ENCODE peak calls at places on chromosomes 11 and 22, in six cellular contexts. C, F, I, B, E and K are unnamed samples.

GRCh38 chr11:35145249-35145648 is 6.3 kb downstream of the CD44 start:
- DNase-seq in I (no peak), E (no peak), C (no peak), F (peak; percentile 73), B (no peak), K (no peak)

GRCh38 chr11:119172513-119172912 is 4.0 kb downstream of the NLRX1 start:
- DNase-seq in E (no peak), C (no peak), I (no peak), F (no peak), B (no peak), K (no peak)

GRCh38 chr11:134634897-134635831 is 223.1 kb upstream of the B3GAT1 start:
- DNase-seq in C (no peak), B (peak; percentile 54), E (peak; percentile 75), F (peak; percentile 28), I (no peak), K (no peak)

GRCh38 chr11:14193644-14194043 is 165.3 kb downstream of the RRAS2 start:
- DNase-seq in I (no peak), E (peak; percentile 7), B (no peak), C (no peak), F (no peak), K (no peak)

GRCh38 chr11:77473001-77473800 is 693 bp downstream of the PAK1 start:
- DNase-seq in I (peak; percentile 25), F (peak; percentile 84), E (peak; percentile 86), B (peak; percentile 67), C (peak; percentile 3), K (peak; percentile 58)

GRCh38 chr22:27501191-27501936 is 300.2 kb downstream of the MN1 start:
- DNase-seq in B (no peak), E (peak; percentile 73), C (no peak), I (no peak), F (no peak), K (no peak)

GRCh38 chr11:33018840-33019239 is 3.2 kb downstream of the DEPDC7 start:
- DNase-seq in C (no peak), I (no peak), B (no peak), F (no peak), E (no peak), K (no peak)

GRCh38 chr11:102446606-102447005 is 6.0 kb downstream of the TMEM123 start:
- DNase-seq in E (no peak), C (no peak), B (no peak), I (no peak), F (no peak), K (no peak)

GRCh38 chr22:39519681-39520053 is 695 bp upstream of the ATF4 start:
- DNase-seq in F (peak; percentile 88), E (peak; percentile 88), I (no peak), B (peak; percentile 72), C (no peak), K (no peak)

GRCh38 chr22:19082101-19082500 is 40.1 kb downstream of the DGCR2 start:
- DNase-seq in E (no peak), F (no peak), I (no peak), B (no peak), C (no peak), K (no peak)

GRCh38 chr22:47168900-47169800 is 406.7 kb downstream of the TBC1D22A start:
- DNase-seq in B (peak; percentile 41), E (peak; percentile 92), I (no peak), F (peak; percentile 67), C (no peak), K (no peak)

GRCh38 chr11:63917685-63918523 is 940 bp upstream of the RCOR2 start:
- DNase-seq in F (peak; percentile 92), I (no peak), B (peak; percentile 78), E (peak; percentile 95), C (peak; percentile 46), K (peak; percentile 72)

GRCh38 chr11:27209562-27210005 is 153.4 kb downstream of the CCDC34 start:
- DNase-seq in I (no peak), F (no peak), E (no peak), C (no peak), B (no peak), K (peak; percentile 12)

GRCh38 chr11:68756171-68756766 is 4.9 kb upstream of the TESMIN start:
- DNase-seq in C (no peak), I (no peak), F (peak; percentile 70), E (no peak), B (no peak), K (no peak)

GRCh38 chr11:31958086-31958735 is 132.7 kb upstream of the RCN1 start:
- DNase-seq in E (peak; percentile 82), F (peak; percentile 85), B (peak; percentile 72), C (no peak), I (peak; percentile 67), K (no peak)

GRCh38 chr11:120013325-120014250 is 124.3 kb downstream of the TRIM29 start:
- DNase-seq in I (no peak), B (peak; percentile 80), F (no peak), E (peak; percentile 94), C (no peak), K (no peak)